ENCODE peak calls at places on chromosomes 5 and 9, in ten cellular contexts. J is cardiac muscle cell, E is lower lobe of right lung, T is body of pancreas, R is uterus, H is esophagus squamous epithelium, I is upper lobe of right lung, P is HepG2, O is lung, F is pancreas. N is an unnamed sample.
A peak's percentile ranks its signal among the peaks of the same experiment; 100 is the strongest.

GRCh38 chr9:131743501-131743900 is 3.6 kb upstream of the RAPGEF1 start:
- DNase-seq in P (no peak), F (no peak), T (no peak), H (no peak), J (no peak), E (peak; percentile 3), I (no peak), R (no peak), O (no peak), N (no peak)

GRCh38 chr5:176400382-176401156 is 12.0 kb downstream of the HIGD2A start:
- DNase-seq in T (no peak), R (no peak), F (peak; percentile 46), O (no peak), I (peak; percentile 62), E (no peak), J (no peak), P (no peak), H (no peak), N (no peak)

GRCh38 chr5:154157483-154158378 is 32.8 kb upstream of the GALNT10 start:
- DNase-seq in J (peak; percentile 13), H (no peak), I (no peak), T (no peak), R (no peak), E (no peak), P (no peak), O (no peak), F (no peak), N (no peak)

GRCh38 chr5:93790401-93790800 is 49.0 kb upstream of the POU5F2 start:
- DNase-seq in H (no peak), I (no peak), F (no peak), T (no peak), O (no peak), E (no peak), J (peak; percentile 34), P (no peak), R (no peak), N (no peak)

GRCh38 chr5:82497242-82497641 is 219.1 kb upstream of the RPS23 start:
- DNase-seq in T (no peak), F (no peak), O (no peak), J (no peak), H (no peak), P (no peak), E (no peak), R (no peak), I (no peak), N (no peak)

GRCh38 chr9:26181836-26182235 is 503.6 kb upstream of the TUSC1 start:
- DNase-seq in H (no peak), J (no peak), E (no peak), O (no peak), P (no peak), I (no peak), F (no peak), T (no peak), R (no peak), N (no peak)

GRCh38 chr5:133801955-133802751 is 166.3 kb downstream of the C5orf15 start:
- DNase-seq in R (no peak), E (no peak), I (no peak), O (no peak), J (peak; percentile 47), H (no peak), T (peak; percentile 44), P (no peak), F (no peak), N (peak; percentile 50)

GRCh38 chr5:142404046-142404477 is 79.2 kb upstream of the SPRY4 start:
- DNase-seq in E (no peak), P (no peak), H (no peak), R (no peak), O (no peak), F (no peak), I (no peak), J (no peak), T (no peak), N (no peak)

GRCh38 chr9:21690561-21690960 is 111.9 kb upstream of the MTAP start:
- DNase-seq in T (no peak), J (peak; percentile 55), F (no peak), P (no peak), E (no peak), O (no peak), R (no peak), I (no peak), H (no peak), N (no peak)

GRCh38 chr9:21692390-21692789 is 110.0 kb upstream of the MTAP start:
- DNase-seq in R (no peak), H (no peak), P (no peak), E (no peak), J (no peak), F (no peak), T (no peak), I (no peak), O (no peak), N (no peak)

GRCh38 chr9:21688108-21689102 is 114.0 kb upstream of the MTAP start:
- DNase-seq in J (peak; percentile 82), E (no peak), R (no peak), I (no peak), H (no peak), T (no peak), O (no peak), P (no peak), F (no peak), N (no peak)

GRCh38 chr9:21687351-21687750 is 115.1 kb upstream of the MTAP start:
- DNase-seq in R (no peak), P (no peak), H (no peak), E (no peak), O (no peak), I (no peak), J (no peak), T (no peak), F (no peak), N (no peak)

DNA sequence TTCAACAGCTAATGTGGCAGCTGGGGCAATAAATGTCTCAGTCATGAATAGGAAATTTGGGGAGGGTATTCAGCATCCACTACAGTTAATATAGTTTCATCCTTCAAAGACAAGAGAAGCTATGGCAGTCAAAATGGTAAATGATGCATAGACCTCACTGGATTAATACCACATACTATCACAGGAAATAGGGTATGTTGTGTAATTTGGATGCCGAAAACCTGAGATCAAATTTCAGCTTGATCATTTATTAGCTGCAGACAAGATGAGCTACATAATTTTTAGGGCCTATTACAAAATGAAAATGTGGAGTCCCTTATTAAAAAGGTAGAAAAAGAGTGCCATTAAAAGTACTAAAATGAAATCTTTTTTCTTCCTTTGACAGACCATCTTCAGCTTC is 112.6 kb upstream of the MTAP start:
- DNase-seq in O (no peak), I (no peak), E (no peak), H (no peak), R (no peak), J (peak; percentile 27), T (no peak), P (no peak), F (no peak), N (no peak)
- H3K4me1 ChIP-seq in O (no peaks in the 10 kb centered on the region), I (no peaks in the 10 kb centered on the region), E (no peaks in the 10 kb centered on the region), H (peaks cover 4% of the 10 kb centered on the region), R (no peaks in the 10 kb centered on the region), J (no peaks in the 10 kb centered on the region), T (no peaks in the 10 kb centered on the region), P (no peaks in the 10 kb centered on the region), F (no peaks in the 10 kb centered on the region), N (peaks cover 5% of the 10 kb centered on the region)

DNA sequence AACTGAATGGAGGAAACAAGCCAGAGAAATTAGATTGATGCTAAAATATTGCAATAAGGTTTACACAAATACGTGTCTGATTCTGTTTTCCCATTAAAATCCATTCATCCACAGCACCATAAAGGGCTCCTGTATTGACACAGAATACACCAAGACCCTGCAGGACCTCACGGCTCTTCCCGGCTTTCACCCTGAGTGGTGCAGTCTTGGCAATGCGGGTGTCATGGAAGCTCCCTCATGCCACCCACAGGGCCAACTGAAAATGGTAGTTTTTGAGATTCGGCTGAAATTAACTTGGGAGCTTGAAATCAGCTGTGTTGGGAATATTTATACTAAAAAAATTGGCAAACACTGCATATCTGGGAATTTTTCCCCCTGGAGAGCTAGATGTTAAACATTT is 17.3 kb upstream of the EXOC3 start:
- DNase-seq in R (no peak), E (no peak), H (no peak), I (no peak), O (no peak), J (peak; percentile 28), T (no peak), F (no peak), P (no peak), N (no peak)
- TF ChIP-seq CTCF in R (no peak), E (no peak), H (peak; percentile 8), I (no peak), O (no peak), J (peak; percentile 10), T (no peak), F (no peak), P (peak; percentile 22), N (no peak)

DNA sequence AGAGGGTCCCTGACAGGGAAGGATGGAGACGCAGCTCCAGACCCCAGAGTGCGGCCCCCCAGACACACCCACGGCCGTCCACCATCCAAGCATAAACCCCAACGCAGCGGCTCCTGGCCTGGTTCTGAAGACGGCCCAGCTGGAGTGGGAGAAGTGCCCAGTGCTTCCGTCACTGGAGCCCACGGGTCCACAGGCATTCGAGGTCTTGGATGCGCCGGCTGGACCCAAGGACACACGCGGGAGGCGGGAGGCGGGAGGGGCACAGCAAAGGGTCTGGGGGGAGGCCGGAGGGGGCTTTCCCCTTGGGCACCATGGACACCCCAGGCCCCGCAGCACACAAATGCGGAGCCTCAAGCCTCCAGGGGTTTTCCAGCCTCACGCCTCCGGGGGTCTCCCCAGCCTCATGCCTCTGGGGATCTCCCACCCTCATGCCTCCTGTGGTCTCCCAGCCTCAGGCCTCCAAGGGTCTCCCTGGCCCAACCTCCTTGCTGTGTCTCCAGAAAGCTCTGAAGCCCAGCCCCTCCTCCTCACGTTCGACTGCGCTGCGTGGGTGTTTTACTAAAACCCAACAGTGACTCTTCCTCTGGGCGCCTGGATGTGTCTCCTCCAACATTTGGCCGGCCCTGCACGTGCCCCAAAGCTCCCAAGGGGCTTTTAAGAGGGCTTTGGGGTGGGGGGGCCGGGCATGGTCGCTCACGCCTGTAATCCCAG is 15.2 kb downstream of the EXD3 start:
- DNase-seq in R (no peak), J (peak; percentile 42), F (peak; percentile 62), P (no peak), E (no peak), H (no peak), T (no peak), I (no peak), O (no peak), N (peak; percentile 67)
- H3K4me3 ChIP-seq in R (peak overlapping the region; percentile 35), J (no peak overlapping the region), F (no peak overlapping the region), P (peak overlapping the region; percentile 69), E (peak overlapping the region; percentile 43), H (no peak overlapping the region), T (no peak overlapping the region), I (no peak overlapping the region), O (no peak overlapping the region), N (no peak overlapping the region)

GRCh38 chr9:21579743-21580142 is 97.6 kb upstream of the IFNE start:
- DNase-seq in R (no peak), E (no peak), O (no peak), I (no peak), H (no peak), T (no peak), P (no peak), F (no peak), J (peak; percentile 10), N (no peak)

GRCh38 chr9:21579209-21579608 is 97.1 kb upstream of the IFNE start:
- DNase-seq in F (no peak), H (no peak), I (no peak), O (no peak), J (peak; percentile 61), E (no peak), R (no peak), T (no peak), P (no peak), N (no peak)

GRCh38 chr9:21583628-21584027 is 101.5 kb upstream of the IFNE start:
- DNase-seq in I (no peak), J (no peak), E (no peak), H (no peak), R (no peak), T (no peak), P (no peak), F (no peak), O (no peak), N (no peak)

GRCh38 chr9:21584890-21585289 is 102.8 kb upstream of the IFNE start:
- DNase-seq in I (no peak), F (no peak), R (no peak), P (no peak), J (no peak), O (no peak), H (no peak), E (no peak), T (no peak), N (no peak)

GRCh38 chr9:21580636-21581353 is 98.7 kb upstream of the IFNE start:
- DNase-seq in J (peak; percentile 16), F (no peak), I (no peak), O (no peak), H (no peak), P (no peak), R (no peak), E (no peak), T (no peak), N (no peak)
- H3K4me1 ChIP-seq in J (no peaks in the 10 kb centered on the region), F (no peaks in the 10 kb centered on the region), I (no peaks in the 10 kb centered on the region), O (no peaks in the 10 kb centered on the region), H (no peaks in the 10 kb centered on the region), P (no peaks in the 10 kb centered on the region), R (no peaks in the 10 kb centered on the region), E (no peaks in the 10 kb centered on the region), T (no peaks in the 10 kb centered on the region), N (no peaks in the 10 kb centered on the region)